ENCODE peak calls at places on chromosomes 4 and X, in seven cellular contexts. T, R, B, L, V, C and P are unnamed samples.

GRCh38 chr4:1400191-1400805 is 5.9 kb downstream of the NKX1-1 start:
- DNase-seq in T (no peak), R (no peak), B (no peak), L (peak; percentile 8), V (no peak), C (no peak), P (no peak)

GRCh38 chr4:94408549-94409374 is 43.0 kb upstream of the PDLIM5 start:
- DNase-seq in T (no peak), R (no peak), B (no peak), L (no peak), V (no peak), C (no peak), P (no peak)

GRCh38 chrX:30941898-30942297 is 52.8 kb upstream of the TAB3 start:
- DNase-seq in T (no peak), R (no peak), B (no peak), L (no peak), V (no peak), C (no peak), P (no peak)

GRCh38 chrX:67604979-67605703 is 61.3 kb downstream of the AR start:
- DNase-seq in T (no peak), R (peak; percentile 63), B (no peak), L (peak; percentile 39), V (peak; percentile 47), C (no peak), P (peak; percentile 72)

GRCh38 chrX:147848009-147848408 is 63.7 kb upstream of the FMR1 start:
- DNase-seq in T (no peak), R (no peak), B (no peak), L (no peak), V (no peak), C (no peak), P (no peak)

GRCh38 chr4:156560701-156561100 is 410.9 kb downstream of the PDGFC start:
- DNase-seq in T (no peak), R (no peak), B (no peak), L (no peak), V (no peak), C (no peak), P (no peak)

GRCh38 chr4:94714761-94715160 is 43.0 kb upstream of the BMPR1B start:
- DNase-seq in T (no peak), R (peak; percentile 80), B (no peak), L (peak; percentile 33), V (peak; percentile 30), C (no peak), P (peak; percentile 4)

GRCh38 chrX:274904-275475 is 6.2 kb upstream of the PLCXD1 start:
- DNase-seq in T (no peak), R (no peak), B (no peak), L (no peak), V (no peak), C (no peak), P (no peak)

GRCh38 chr4:138655970-138656369 is 359.6 kb upstream of the NOCT start:
- DNase-seq in T (no peak), R (no peak), B (no peak), L (no peak), V (no peak), C (no peak), P (no peak)

GRCh38 chr4:57324673-57325307 is 214.6 kb upstream of the IGFBP7 start:
- DNase-seq in T (no peak), R (no peak), B (no peak), L (no peak), V (no peak), C (no peak), P (no peak)

GRCh38 chr4:140343303-140343702 is 30.1 kb upstream of the SCOC start:
- DNase-seq in T (no peak), R (no peak), B (no peak), L (no peak), V (no peak), C (no peak), P (no peak)

GRCh38 chr4:24143741-24144140 is 253.9 kb upstream of the PPARGC1A start:
- DNase-seq in T (no peak), R (no peak), B (no peak), L (no peak), V (no peak), C (no peak), P (no peak)

GRCh38 chr4:164357957-164358356 is 396.0 kb upstream of the SMIM31 start:
- DNase-seq in T (no peak), R (no peak), B (no peak), L (no peak), V (no peak), C (no peak), P (no peak)

GRCh38 chrX:134174859-134175258 is 62.1 kb upstream of the CCDC160 start:
- DNase-seq in T (no peak), R (no peak), B (no peak), L (no peak), V (no peak), C (no peak), P (no peak)

GRCh38 chr4:85747871-85748491 is 273.0 kb downstream of the ARHGAP24 start:
- DNase-seq in T (no peak), R (peak; percentile 50), B (peak; percentile 72), L (peak; percentile 18), V (peak; percentile 57), C (peak; percentile 75), P (peak; percentile 50)

GRCh38 chrX:149630681-149631292 is 805 bp downstream of the TMEM185A start:
- DNase-seq in T (no peak), R (peak; percentile 41), B (no peak), L (peak; percentile 45), V (peak; percentile 3), C (no peak), P (peak; percentile 4)

GRCh38 chrX:119640621-119641020 is 34.4 kb upstream of the NKRF start:
- DNase-seq in T (no peak), R (no peak), B (no peak), L (no peak), V (no peak), C (no peak), P (no peak)

GRCh38 chr4:159292137-159292896 is 189.4 kb downstream of the RAPGEF2 start:
- DNase-seq in T (no peak), R (no peak), B (no peak), L (no peak), V (no peak), C (no peak), P (no peak)

GRCh38 chrX:66635360-66635759 is 3.5 kb downstream of the EDA2R start:
- DNase-seq in T (no peak), R (peak; percentile 53), B (no peak), L (no peak), V (no peak), C (no peak), P (peak; percentile 71)